ENCODE peak calls at places on chromosomes 13 and 19, in seven cellular contexts. One of them, this sample, is unnamed.

GRCh38 chr13:99013951-99014350 is 36.1 kb upstream of the DOCK9 start:
- DNase-seq in transverse colon: no peak
- DNase-seq in breast epithelium: no peak
- DNase-seq in K562: no peak
- DNase-seq in HCT116: no peak
- DNase-seq in HL-60: no peak
- DNase-seq in GM23338: no peak
- DNase-seq in this sample: peak

GRCh38 chr19:3459322-3459881 is 20.9 kb downstream of the SMIM24 start:
- DNase-seq in HL-60: no peak
- DNase-seq in HCT116: no peak
- DNase-seq in transverse colon: peak
- DNase-seq in GM23338: peak
- DNase-seq in K562: peak
- DNase-seq in breast epithelium: peak
- DNase-seq in this sample: peak

GRCh38 chr13:38496956-38497355 is 147.3 kb downstream of the UFM1 start:
- DNase-seq in HL-60: no peak
- DNase-seq in HCT116: no peak
- DNase-seq in K562: no peak
- DNase-seq in GM23338: no peak
- DNase-seq in transverse colon: no peak
- DNase-seq in breast epithelium: no peak
- DNase-seq in this sample: no peak

GRCh38 chr13:109180905-109181425 is 551.6 kb downstream of the MYO16 start:
- DNase-seq in HCT116: peak
- DNase-seq in HL-60: no peak
- DNase-seq in K562: no peak
- DNase-seq in GM23338: peak
- DNase-seq in breast epithelium: no peak
- DNase-seq in transverse colon: no peak
- DNase-seq in this sample: no peak

GRCh38 chr19:38228491-38229439 is 4.7 kb upstream of the DPF1 start:
- DNase-seq in breast epithelium: no peak
- DNase-seq in K562: peak
- DNase-seq in HL-60: no peak
- DNase-seq in transverse colon: no peak
- DNase-seq in HCT116: no peak
- DNase-seq in GM23338: peak
- DNase-seq in this sample: no peak

GRCh38 chr13:99982021-99982740 is 597 bp downstream of the ZIC2 start:
- DNase-seq in K562: peak
- DNase-seq in transverse colon: no peak
- DNase-seq in breast epithelium: no peak
- DNase-seq in GM23338: peak
- DNase-seq in HL-60: no peak
- DNase-seq in HCT116: no peak
- DNase-seq in this sample: no peak

GRCh38 chr13:59461411-59461810 is 702.3 kb downstream of the DIAPH3 start:
- DNase-seq in HCT116: no peak
- DNase-seq in transverse colon: no peak
- DNase-seq in K562: peak
- DNase-seq in breast epithelium: no peak
- DNase-seq in GM23338: no peak
- DNase-seq in HL-60: no peak
- DNase-seq in this sample: no peak

GRCh38 chr13:30872685-30873443 is 33.2 kb upstream of the MEDAG start:
- DNase-seq in HCT116: no peak
- DNase-seq in K562: no peak
- DNase-seq in GM23338: peak
- DNase-seq in transverse colon: no peak
- DNase-seq in HL-60: no peak
- DNase-seq in breast epithelium: no peak
- DNase-seq in this sample: no peak

GRCh38 chr13:41231786-41232185 is 31.6 kb downstream of the MTRF1 start:
- DNase-seq in GM23338: no peak
- DNase-seq in breast epithelium: no peak
- DNase-seq in K562: no peak
- DNase-seq in transverse colon: peak
- DNase-seq in HCT116: no peak
- DNase-seq in HL-60: no peak
- DNase-seq in this sample: no peak

GRCh38 chr19:19873381-19873780 is 7.7 kb downstream of the ZNF253 start:
- DNase-seq in transverse colon: no peak
- DNase-seq in HL-60: no peak
- DNase-seq in breast epithelium: no peak
- DNase-seq in GM23338: no peak
- DNase-seq in HCT116: no peak
- DNase-seq in K562: no peak
- DNase-seq in this sample: no peak

GRCh38 chr13:106151056-106151699 is 384.3 kb downstream of the EFNB2 start:
- DNase-seq in K562: no peak
- DNase-seq in breast epithelium: no peak
- DNase-seq in HL-60: no peak
- DNase-seq in HCT116: peak
- DNase-seq in GM23338: peak
- DNase-seq in transverse colon: peak
- DNase-seq in this sample: no peak

GRCh38 chr19:16124953-16125352 is 13.3 kb downstream of the RAB8A start:
- DNase-seq in K562: no peak
- DNase-seq in transverse colon: no peak
- DNase-seq in HCT116: no peak
- DNase-seq in HL-60: no peak
- DNase-seq in GM23338: no peak
- DNase-seq in breast epithelium: no peak
- DNase-seq in this sample: no peak

GRCh38 chr19:15869109-15869555 is 28.7 kb downstream of the CYP4F2 start:
- DNase-seq in HCT116: peak
- DNase-seq in K562: peak
- DNase-seq in transverse colon: peak
- DNase-seq in HL-60: peak
- DNase-seq in GM23338: peak
- DNase-seq in breast epithelium: no peak
- DNase-seq in this sample: peak

GRCh38 chr13:94811753-94812152 is 99.4 kb upstream of the SOX21 start:
- DNase-seq in K562: no peak
- DNase-seq in GM23338: no peak
- DNase-seq in breast epithelium: no peak
- DNase-seq in transverse colon: no peak
- DNase-seq in HCT116: no peak
- DNase-seq in HL-60: no peak
- DNase-seq in this sample: no peak

GRCh38 chr19:16608290-16608704 is 19.7 kb downstream of the MED26 start:
- DNase-seq in GM23338: no peak
- DNase-seq in K562: no peak
- DNase-seq in HL-60: no peak
- DNase-seq in HCT116: no peak
- DNase-seq in transverse colon: peak
- DNase-seq in breast epithelium: no peak
- DNase-seq in this sample: peak

GRCh38 chr13:31755803-31756212 is 16.5 kb downstream of the RXFP2 start:
- DNase-seq in K562: no peak
- DNase-seq in HCT116: no peak
- DNase-seq in breast epithelium: no peak
- DNase-seq in HL-60: no peak
- DNase-seq in transverse colon: no peak
- DNase-seq in GM23338: no peak
- DNase-seq in this sample: no peak

GRCh38 chr13:39415003-39415402 is 188.0 kb downstream of the LHFPL6 start:
- DNase-seq in breast epithelium: no peak
- DNase-seq in K562: no peak
- DNase-seq in HL-60: no peak
- DNase-seq in GM23338: no peak
- DNase-seq in HCT116: no peak
- DNase-seq in transverse colon: no peak
- DNase-seq in this sample: no peak

GRCh38 chr13:59416561-59416960 is 747.2 kb downstream of the DIAPH3 start:
- DNase-seq in HL-60: no peak
- DNase-seq in HCT116: no peak
- DNase-seq in GM23338: no peak
- DNase-seq in K562: no peak
- DNase-seq in transverse colon: no peak
- DNase-seq in breast epithelium: no peak
- DNase-seq in this sample: no peak

DNA sequence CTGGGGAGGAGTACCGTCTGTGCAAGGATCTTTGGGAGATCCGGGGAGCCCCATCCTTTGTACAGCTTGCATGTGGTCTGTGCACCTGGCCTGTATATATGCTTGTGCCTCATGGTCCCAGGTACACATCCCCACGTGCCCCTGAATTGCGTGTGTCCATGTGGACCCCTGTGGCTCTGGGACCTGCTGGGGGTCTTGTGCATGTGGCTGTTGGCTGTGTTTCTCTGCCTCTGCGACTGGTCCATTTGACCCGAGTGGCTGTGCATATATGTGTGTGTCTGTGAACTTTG is 12.8 kb upstream of the NANOS3 start:
- DNase-seq in breast epithelium: no peak
- DNase-seq in GM23338: no peak
- DNase-seq in HL-60: no peak
- DNase-seq in K562: no peak
- DNase-seq in HCT116: no peak
- DNase-seq in transverse colon: no peak
- DNase-seq in this sample: no peak
- H3K27ac ChIP-seq in breast epithelium: peak
- H3K27ac ChIP-seq in GM23338: no peak
- H3K27ac ChIP-seq in HL-60: no peak
- H3K27ac ChIP-seq in K562: no peak
- H3K27ac ChIP-seq in HCT116: no peak
- H3K27ac ChIP-seq in transverse colon: peak
- H3K27ac ChIP-seq in this sample: no peak

DNA sequence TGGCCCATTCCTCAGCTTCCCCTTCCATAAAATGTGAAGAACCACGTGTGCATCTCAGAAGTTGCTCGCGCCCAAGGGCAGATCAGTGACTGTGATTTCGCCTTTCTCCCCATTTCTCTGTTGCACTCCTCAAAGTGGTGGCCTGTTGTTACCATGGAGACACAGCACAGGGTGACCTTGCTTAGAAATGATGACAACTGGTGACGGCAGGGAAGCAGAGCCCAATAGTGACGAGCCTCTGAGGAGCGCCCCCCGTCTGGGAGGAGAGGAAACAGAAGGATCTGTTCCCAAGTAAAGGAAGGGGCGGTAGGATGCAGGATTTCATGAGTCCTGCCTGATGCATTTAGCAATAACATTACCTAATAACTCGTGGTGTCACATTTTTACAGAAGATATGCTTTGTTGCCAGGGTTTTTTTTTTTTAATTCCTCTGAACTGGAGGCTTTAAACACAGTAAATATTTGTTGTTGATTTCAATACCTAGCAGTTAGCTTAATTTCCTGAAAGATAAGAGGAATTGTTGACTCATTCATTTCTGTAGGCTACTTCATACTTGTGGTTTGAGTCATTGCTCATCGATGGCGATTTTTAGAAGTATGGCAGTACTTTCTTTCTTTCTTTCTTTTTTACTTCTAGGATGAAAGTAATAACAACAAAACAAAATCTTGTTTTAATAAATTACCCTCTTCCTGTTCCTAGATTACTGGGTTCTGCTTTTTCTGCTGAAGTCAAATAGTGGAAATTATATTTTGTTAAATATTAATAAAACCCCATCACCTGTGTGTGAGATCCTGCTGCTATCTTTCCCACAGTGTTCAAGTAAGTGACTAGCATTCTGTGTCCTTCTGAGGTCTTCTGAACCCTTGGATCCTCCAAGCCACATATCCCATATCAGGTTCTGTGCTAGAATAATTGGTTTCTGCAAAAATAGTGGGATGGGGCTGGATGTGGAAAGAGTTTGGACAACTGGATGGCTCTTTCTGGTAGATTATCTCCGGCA is 36.0 kb downstream of the MBNL2 start:
- DNase-seq in HL-60: no peak
- DNase-seq in transverse colon: no peak
- DNase-seq in breast epithelium: no peak
- DNase-seq in K562: peak
- DNase-seq in GM23338: peak
- DNase-seq in HCT116: peak
- DNase-seq in this sample: no peak
- TF ChIP-seq POLR2AphosphoS5 in HL-60: no peak
- TF ChIP-seq POLR2AphosphoS5 in transverse colon: no peak
- TF ChIP-seq POLR2AphosphoS5 in breast epithelium: no peak
- TF ChIP-seq POLR2AphosphoS5 in K562: no peak
- TF ChIP-seq POLR2AphosphoS5 in GM23338: no peak
- TF ChIP-seq POLR2AphosphoS5 in HCT116: peak
- TF ChIP-seq POLR2AphosphoS5 in this sample: peak

GRCh38 chr19:1258707-1259205 is 10.4 kb downstream of the MIDN start:
- DNase-seq in K562: no peak
- DNase-seq in transverse colon: no peak
- DNase-seq in GM23338: no peak
- DNase-seq in breast epithelium: no peak
- DNase-seq in HL-60: no peak
- DNase-seq in HCT116: no peak
- DNase-seq in this sample: no peak
- H3K4me3 ChIP-seq in K562: no peak
- H3K4me3 ChIP-seq in transverse colon: no peak
- H3K4me3 ChIP-seq in GM23338: peak
- H3K4me3 ChIP-seq in breast epithelium: peak
- H3K4me3 ChIP-seq in HL-60: peak
- H3K4me3 ChIP-seq in HCT116: peak
- H3K4me3 ChIP-seq in this sample: no peak

GRCh38 chr13:110415669-110416068 is 108.6 kb downstream of the COL4A2 start:
- DNase-seq in HCT116: peak
- DNase-seq in breast epithelium: no peak
- DNase-seq in K562: peak
- DNase-seq in GM23338: peak
- DNase-seq in HL-60: peak
- DNase-seq in transverse colon: no peak
- DNase-seq in this sample: no peak

GRCh38 chr13:110418944-110419343 is 111.9 kb downstream of the COL4A2 start:
- DNase-seq in GM23338: no peak
- DNase-seq in breast epithelium: no peak
- DNase-seq in HCT116: no peak
- DNase-seq in transverse colon: no peak
- DNase-seq in K562: no peak
- DNase-seq in HL-60: no peak
- DNase-seq in this sample: no peak

GRCh38 chr13:110419391-110419791 is 112.3 kb downstream of the COL4A2 start:
- DNase-seq in breast epithelium: no peak
- DNase-seq in HL-60: no peak
- DNase-seq in GM23338: no peak
- DNase-seq in HCT116: no peak
- DNase-seq in K562: no peak
- DNase-seq in transverse colon: no peak
- DNase-seq in this sample: no peak

GRCh38 chr13:110416131-110416584 is 109.1 kb downstream of the COL4A2 start:
- DNase-seq in HCT116: no peak
- DNase-seq in GM23338: no peak
- DNase-seq in transverse colon: no peak
- DNase-seq in HL-60: no peak
- DNase-seq in breast epithelium: no peak
- DNase-seq in K562: no peak
- DNase-seq in this sample: no peak

DNA sequence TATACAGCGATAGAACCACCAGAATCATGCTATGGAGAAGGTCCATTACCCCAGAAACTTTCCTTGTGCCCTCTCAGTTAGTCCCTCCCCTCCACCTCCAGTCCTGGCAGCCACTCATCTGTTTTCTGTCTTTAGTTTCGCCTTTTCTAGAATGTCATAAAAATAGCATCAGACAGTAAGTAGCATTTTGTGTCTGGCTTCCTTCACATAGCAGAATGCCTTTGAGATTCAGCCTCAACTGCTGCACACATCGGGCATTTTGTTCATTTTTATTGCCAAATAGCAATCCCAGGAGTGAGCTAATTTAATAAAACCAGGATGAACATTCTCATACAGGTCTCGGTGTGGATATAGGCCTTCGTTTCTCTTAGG is 110.4 kb downstream of the COL4A2 start:
- DNase-seq in transverse colon: no peak
- DNase-seq in HL-60: no peak
- DNase-seq in breast epithelium: no peak
- DNase-seq in K562: no peak
- DNase-seq in HCT116: no peak
- DNase-seq in GM23338: no peak
- DNase-seq in this sample: no peak
- H3K27ac ChIP-seq in transverse colon: peak
- H3K27ac ChIP-seq in HL-60: no peak
- H3K27ac ChIP-seq in breast epithelium: peak
- H3K27ac ChIP-seq in K562: no peak
- H3K27ac ChIP-seq in HCT116: no peak
- H3K27ac ChIP-seq in GM23338: no peak
- H3K27ac ChIP-seq in this sample: peak

This sample was measured in prostate gland.